ENCODE peak calls at places on chromosomes 2 and 18, in seven cellular contexts. One of them, this sample, is unnamed.

GRCh38 chr2:240452471-240453256 is 17.2 kb downstream of the GPC1 start:
- DNase-seq in stomach: peak; percentile 81
- DNase-seq in prostate gland: peak; percentile 77
- DNase-seq in K562: peak; percentile 93
- DNase-seq in HCT116: no peak
- DNase-seq in HepG2: peak; percentile 41
- DNase-seq in endothelial cell of umbilical vein: peak; percentile 11
- DNase-seq in this sample: no peak

GRCh38 chr2:83055338-83056010 is 1403.6 kb downstream of the SUCLG1 start:
- DNase-seq in endothelial cell of umbilical vein: peak; percentile 93
- DNase-seq in HepG2: no peak
- DNase-seq in K562: no peak
- DNase-seq in HCT116: no peak
- DNase-seq in stomach: no peak
- DNase-seq in prostate gland: no peak
- DNase-seq in this sample: no peak

GRCh38 chr2:218983263-218983970 is 1.6 kb downstream of the FEV start:
- DNase-seq in HepG2: no peak
- DNase-seq in prostate gland: no peak
- DNase-seq in K562: no peak
- DNase-seq in HCT116: no peak
- DNase-seq in stomach: no peak
- DNase-seq in endothelial cell of umbilical vein: no peak
- DNase-seq in this sample: no peak

GRCh38 chr2:7835693-7836680 is 845.9 kb upstream of the ID2 start:
- DNase-seq in endothelial cell of umbilical vein: no peak
- DNase-seq in HepG2: peak; percentile 65
- DNase-seq in HCT116: no peak
- DNase-seq in prostate gland: no peak
- DNase-seq in stomach: no peak
- DNase-seq in K562: no peak
- DNase-seq in this sample: peak; percentile 88

GRCh38 chr2:9170458-9171130 is 36.0 kb upstream of the ASAP2 start:
- DNase-seq in HCT116: no peak
- DNase-seq in endothelial cell of umbilical vein: no peak
- DNase-seq in prostate gland: no peak
- DNase-seq in HepG2: no peak
- DNase-seq in stomach: no peak
- DNase-seq in K562: no peak
- DNase-seq in this sample: no peak

GRCh38 chr2:27736890-27737204 is 34.7 kb upstream of the MRPL33 start:
- DNase-seq in HepG2: no peak
- DNase-seq in HCT116: no peak
- DNase-seq in K562: no peak
- DNase-seq in prostate gland: no peak
- DNase-seq in endothelial cell of umbilical vein: no peak
- DNase-seq in stomach: no peak
- DNase-seq in this sample: no peak

GRCh38 chr2:11753886-11754704 is 7.7 kb downstream of the LPIN1 start:
- DNase-seq in HCT116: no peak
- DNase-seq in HepG2: no peak
- DNase-seq in stomach: peak; percentile 43
- DNase-seq in prostate gland: peak; percentile 28
- DNase-seq in endothelial cell of umbilical vein: peak; percentile 86
- DNase-seq in K562: no peak
- DNase-seq in this sample: no peak

GRCh38 chr2:168961450-168962229 is 60.5 kb downstream of the G6PC2 start:
- DNase-seq in K562: peak; percentile 65
- DNase-seq in prostate gland: peak; percentile 61
- DNase-seq in HepG2: peak; percentile 84
- DNase-seq in HCT116: peak; percentile 79
- DNase-seq in endothelial cell of umbilical vein: peak; percentile 89
- DNase-seq in stomach: no peak
- DNase-seq in this sample: no peak

GRCh38 chr18:49819768-49820662 is 6.7 kb upstream of the ACAA2 start:
- DNase-seq in endothelial cell of umbilical vein: no peak
- DNase-seq in HCT116: no peak
- DNase-seq in stomach: no peak
- DNase-seq in K562: no peak
- DNase-seq in HepG2: no peak
- DNase-seq in prostate gland: no peak
- DNase-seq in this sample: no peak

GRCh38 chr2:135741395-135742306 is at the start of gene UBXN4:
- DNase-seq in K562: peak; percentile 91
- DNase-seq in stomach: peak; percentile 97
- DNase-seq in endothelial cell of umbilical vein: peak; percentile 99
- DNase-seq in HepG2: peak; percentile 99
- DNase-seq in prostate gland: peak; percentile 98
- DNase-seq in HCT116: peak; percentile 98
- DNase-seq in this sample: peak; percentile 99

GRCh38 chr2:135743860-135744259 is 2.2 kb downstream of the UBXN4 start:
- DNase-seq in HCT116: no peak
- DNase-seq in HepG2: peak; percentile 40
- DNase-seq in K562: no peak
- DNase-seq in prostate gland: no peak
- DNase-seq in endothelial cell of umbilical vein: peak; percentile 27
- DNase-seq in stomach: no peak
- DNase-seq in this sample: no peak

GRCh38 chr2:135741043-135741394 is 636 bp upstream of the UBXN4 start:
- DNase-seq in HepG2: no peak
- DNase-seq in stomach: no peak
- DNase-seq in endothelial cell of umbilical vein: no peak
- DNase-seq in HCT116: no peak
- DNase-seq in K562: no peak
- DNase-seq in prostate gland: no peak
- DNase-seq in this sample: no peak

GRCh38 chr2:135744761-135745314 is 3.2 kb downstream of the UBXN4 start:
- DNase-seq in stomach: no peak
- DNase-seq in endothelial cell of umbilical vein: peak; percentile 30
- DNase-seq in prostate gland: no peak
- DNase-seq in K562: peak; percentile 27
- DNase-seq in HCT116: no peak
- DNase-seq in HepG2: peak; percentile 70
- DNase-seq in this sample: no peak

GRCh38 chr2:135742307-135742838 is 718 bp downstream of the UBXN4 start:
- DNase-seq in endothelial cell of umbilical vein: peak; percentile 80
- DNase-seq in stomach: peak; percentile 35
- DNase-seq in HCT116: no peak
- DNase-seq in K562: no peak
- DNase-seq in HepG2: peak; percentile 65
- DNase-seq in prostate gland: peak; percentile 26
- DNase-seq in this sample: no peak
- TF ChIP-seq POLR2AphosphoS5 in endothelial cell of umbilical vein: no peak
- TF ChIP-seq POLR2AphosphoS5 in stomach: peak; percentile 81
- TF ChIP-seq POLR2AphosphoS5 in HCT116: no peak
- TF ChIP-seq POLR2AphosphoS5 in K562: peak; percentile 66
- TF ChIP-seq POLR2AphosphoS5 in HepG2: peak; percentile 53
- TF ChIP-seq POLR2AphosphoS5 in prostate gland: peak; percentile 38
- TF ChIP-seq POLR2AphosphoS5 in this sample: peak; percentile 48

DNA sequence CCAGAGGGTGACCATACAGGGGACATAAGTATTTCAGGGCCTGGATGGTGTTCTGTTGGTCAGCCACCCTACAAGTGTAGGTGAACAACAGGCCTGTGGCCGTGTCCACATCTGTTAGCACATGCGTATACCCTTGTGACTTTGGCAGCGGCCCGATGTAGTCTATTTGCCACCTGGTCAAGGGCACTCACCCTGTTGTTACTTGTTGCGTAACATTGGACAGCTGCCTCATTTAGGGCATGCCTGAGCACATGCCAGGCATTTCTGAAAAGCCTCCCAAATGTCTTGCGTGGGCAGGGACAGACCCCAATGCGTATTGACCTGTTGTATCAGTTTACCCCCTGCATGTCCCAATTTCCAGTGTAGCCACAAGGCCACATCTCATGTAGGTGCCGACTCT is 235.0 kb downstream of the MBD5 start:
- DNase-seq in prostate gland: no peak
- DNase-seq in K562: no peak
- DNase-seq in HCT116: no peak
- DNase-seq in HepG2: no peak
- DNase-seq in stomach: no peak
- DNase-seq in endothelial cell of umbilical vein: no peak
- DNase-seq in this sample: no peak
- H3K9me3 ChIP-seq in prostate gland: no peaks in the 10 kb centered on the region
- H3K9me3 ChIP-seq in K562: peaks cover 6% of the 10 kb centered on the region
- H3K9me3 ChIP-seq in HCT116: peaks cover 7% of the 10 kb centered on the region
- H3K9me3 ChIP-seq in HepG2: peaks cover 34% of the 10 kb centered on the region
- H3K9me3 ChIP-seq in stomach: peaks cover 15% of the 10 kb centered on the region
- H3K9me3 ChIP-seq in endothelial cell of umbilical vein: no peaks in the 10 kb centered on the region
- H3K9me3 ChIP-seq in this sample: no peaks in the 10 kb centered on the region

GRCh38 chr18:13259701-13260100 is 41.1 kb downstream of the LDLRAD4 start:
- DNase-seq in HCT116: no peak
- DNase-seq in K562: no peak
- DNase-seq in endothelial cell of umbilical vein: no peak
- DNase-seq in prostate gland: no peak
- DNase-seq in HepG2: no peak
- DNase-seq in stomach: no peak
- DNase-seq in this sample: no peak

GRCh38 chr18:13261658-13262357 is 43.2 kb downstream of the LDLRAD4 start:
- DNase-seq in HepG2: no peak
- DNase-seq in prostate gland: no peak
- DNase-seq in endothelial cell of umbilical vein: no peak
- DNase-seq in HCT116: no peak
- DNase-seq in K562: no peak
- DNase-seq in stomach: no peak
- DNase-seq in this sample: no peak

GRCh38 chr18:13260114-13260926 is 41.8 kb downstream of the LDLRAD4 start:
- DNase-seq in endothelial cell of umbilical vein: peak; percentile 75
- DNase-seq in stomach: no peak
- DNase-seq in HCT116: no peak
- DNase-seq in HepG2: no peak
- DNase-seq in K562: no peak
- DNase-seq in prostate gland: no peak
- DNase-seq in this sample: no peak

GRCh38 chr18:13262839-13263691 is 44.5 kb downstream of the LDLRAD4 start:
- DNase-seq in K562: no peak
- DNase-seq in prostate gland: no peak
- DNase-seq in endothelial cell of umbilical vein: no peak
- DNase-seq in stomach: no peak
- DNase-seq in HepG2: no peak
- DNase-seq in HCT116: no peak
- DNase-seq in this sample: no peak

GRCh38 chr18:13260927-13261471 is 42.4 kb downstream of the LDLRAD4 start:
- DNase-seq in prostate gland: no peak
- DNase-seq in HepG2: no peak
- DNase-seq in endothelial cell of umbilical vein: no peak
- DNase-seq in HCT116: no peak
- DNase-seq in stomach: no peak
- DNase-seq in K562: no peak
- DNase-seq in this sample: no peak
- H3K4me3 ChIP-seq in prostate gland: no peak overlapping the region
- H3K4me3 ChIP-seq in HepG2: no peak overlapping the region
- H3K4me3 ChIP-seq in endothelial cell of umbilical vein: no peak overlapping the region
- H3K4me3 ChIP-seq in HCT116: no peak overlapping the region
- H3K4me3 ChIP-seq in stomach: no peak overlapping the region
- H3K4me3 ChIP-seq in K562: no peak overlapping the region
- H3K4me3 ChIP-seq in this sample: peak overlapping the region; percentile 2

GRCh38 chr2:201956361-201956760 is 77.3 kb upstream of the FZD7 start:
- DNase-seq in prostate gland: no peak
- DNase-seq in K562: no peak
- DNase-seq in endothelial cell of umbilical vein: no peak
- DNase-seq in HCT116: no peak
- DNase-seq in HepG2: no peak
- DNase-seq in stomach: no peak
- DNase-seq in this sample: no peak

GRCh38 chr2:201953880-201954279 is 79.8 kb upstream of the FZD7 start:
- DNase-seq in prostate gland: no peak
- DNase-seq in K562: no peak
- DNase-seq in HepG2: no peak
- DNase-seq in stomach: no peak
- DNase-seq in HCT116: no peak
- DNase-seq in endothelial cell of umbilical vein: no peak
- DNase-seq in this sample: no peak

GRCh38 chr2:201955231-201955630 is 78.4 kb upstream of the FZD7 start:
- DNase-seq in HepG2: no peak
- DNase-seq in K562: no peak
- DNase-seq in stomach: no peak
- DNase-seq in prostate gland: no peak
- DNase-seq in endothelial cell of umbilical vein: no peak
- DNase-seq in HCT116: no peak
- DNase-seq in this sample: no peak

GRCh38 chr2:201957091-201957490 is 76.6 kb upstream of the FZD7 start:
- DNase-seq in HCT116: no peak
- DNase-seq in prostate gland: no peak
- DNase-seq in HepG2: no peak
- DNase-seq in K562: no peak
- DNase-seq in stomach: no peak
- DNase-seq in endothelial cell of umbilical vein: no peak
- DNase-seq in this sample: no peak

GRCh38 chr2:201955702-201956141 is 77.9 kb upstream of the FZD7 start:
- DNase-seq in K562: no peak
- DNase-seq in endothelial cell of umbilical vein: no peak
- DNase-seq in HCT116: no peak
- DNase-seq in HepG2: no peak
- DNase-seq in stomach: no peak
- DNase-seq in prostate gland: no peak
- DNase-seq in this sample: peak; percentile 92
- TF ChIP-seq POLR2AphosphoS5 in K562: no peak
- TF ChIP-seq POLR2AphosphoS5 in endothelial cell of umbilical vein: no peak
- TF ChIP-seq POLR2AphosphoS5 in HCT116: no peak
- TF ChIP-seq POLR2AphosphoS5 in HepG2: no peak
- TF ChIP-seq POLR2AphosphoS5 in stomach: no peak
- TF ChIP-seq POLR2AphosphoS5 in prostate gland: no peak
- TF ChIP-seq POLR2AphosphoS5 in this sample: no peak

DNA sequence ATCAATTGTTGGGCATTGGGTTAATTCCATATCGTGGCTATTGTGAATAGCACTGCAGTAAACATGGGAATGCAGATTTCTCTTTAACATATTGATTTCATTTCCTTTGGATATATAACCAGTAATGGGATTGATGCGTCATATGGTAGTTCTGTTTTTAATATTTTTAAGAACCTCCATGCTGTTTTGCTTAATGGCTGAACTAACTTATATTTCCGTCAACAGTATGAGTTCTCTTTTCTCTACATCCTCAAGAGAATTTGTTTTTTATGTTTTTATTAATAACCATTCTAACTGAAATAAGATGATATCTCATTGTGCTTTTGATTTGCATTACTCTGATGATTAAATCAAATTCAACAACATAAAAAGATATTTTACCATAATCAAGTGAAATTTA is 228.5 kb upstream of the FSIP2 start:
- DNase-seq in prostate gland: no peak
- DNase-seq in HCT116: no peak
- DNase-seq in HepG2: no peak
- DNase-seq in endothelial cell of umbilical vein: no peak
- DNase-seq in stomach: no peak
- DNase-seq in K562: no peak
- DNase-seq in this sample: no peak
- H3K9me3 ChIP-seq in prostate gland: no peaks in the 10 kb centered on the region
- H3K9me3 ChIP-seq in HCT116: no peaks in the 10 kb centered on the region
- H3K9me3 ChIP-seq in HepG2: peaks cover 67% of the 10 kb centered on the region
- H3K9me3 ChIP-seq in endothelial cell of umbilical vein: peaks cover 3% of the 10 kb centered on the region
- H3K9me3 ChIP-seq in stomach: peaks cover 61% of the 10 kb centered on the region
- H3K9me3 ChIP-seq in K562: no peaks in the 10 kb centered on the region
- H3K9me3 ChIP-seq in this sample: peaks cover 45% of the 10 kb centered on the region

This sample was measured in esophagus muscularis mucosa.